ENCODE peak calls at places on chromosomes 13 and 19, in six cellular contexts. Z, N, H, T, J and I are unnamed samples.

GRCh38 chr19:33794578-33795369 is 1.9 kb upstream of the KCTD15 start:
- DNase-seq in T (peak), Z (no peak), N (no peak), J (peak), H (no peak), I (no peak)

GRCh38 chr19:2462635-2463421 is 6.1 kb upstream of the LMNB2 start:
- DNase-seq in H (peak), J (peak), Z (peak), N (peak), T (peak), I (peak)

GRCh38 chr13:67078062-67078461 is 152.1 kb downstream of the PCDH9 start:
- DNase-seq in N (no peak), Z (no peak), H (no peak), J (no peak), T (no peak), I (no peak)

GRCh38 chr13:65894049-65894448 is 1336.1 kb downstream of the PCDH9 start:
- DNase-seq in H (no peak), J (no peak), Z (no peak), T (no peak), N (no peak), I (no peak)

GRCh38 chr13:23644527-23644926 is 74.3 kb downstream of the TNFRSF19 start:
- DNase-seq in J (no peak), Z (no peak), H (no peak), T (no peak), N (no peak), I (no peak)

GRCh38 chr19:2424686-2425621 is 2.4 kb downstream of the TIMM13 start:
- DNase-seq in T (no peak), N (no peak), H (peak), Z (peak), J (no peak), I (peak)

GRCh38 chr13:113547248-113547971 is 37.1 kb upstream of the TFDP1 start:
- DNase-seq in T (no peak), J (peak), H (no peak), N (peak), Z (peak), I (peak)

GRCh38 chr19:51547397-51548212 is 16.1 kb upstream of the SIGLEC6 start:
- DNase-seq in J (no peak), T (no peak), N (no peak), Z (peak), H (no peak), I (no peak)

GRCh38 chr13:99028890-99029289 is 51.0 kb upstream of the DOCK9 start:
- DNase-seq in N (no peak), J (no peak), H (no peak), T (no peak), Z (no peak), I (no peak)

GRCh38 chr13:31012285-31013024 is 80.0 kb downstream of the TEX26 start:
- DNase-seq in J (no peak), N (no peak), T (no peak), Z (peak), H (no peak), I (no peak)

GRCh38 chr19:27793128-27793643 is 1419.8 kb downstream of the UQCRFS1 start:
- DNase-seq in J (peak), Z (peak), N (peak), T (peak), H (peak), I (peak)

GRCh38 chr19:10339977-10340376 is 553 bp upstream of the ICAM3 start:
- DNase-seq in H (no peak), T (no peak), Z (no peak), N (no peak), J (no peak), I (no peak)

GRCh38 chr19:10343495-10343894 is 4.1 kb upstream of the ICAM3 start:
- DNase-seq in Z (no peak), T (no peak), H (no peak), J (no peak), N (no peak), I (no peak)

GRCh38 chr19:10338940-10339339 is 484 bp downstream of the ICAM3 start:
- DNase-seq in H (no peak), N (no peak), Z (no peak), J (no peak), T (no peak), I (no peak)

GRCh38 chr19:10335149-10336053 is 2.1 kb upstream of the RAVER1 start:
- DNase-seq in J (no peak), N (no peak), Z (no peak), H (no peak), T (peak), I (no peak)

DNA sequence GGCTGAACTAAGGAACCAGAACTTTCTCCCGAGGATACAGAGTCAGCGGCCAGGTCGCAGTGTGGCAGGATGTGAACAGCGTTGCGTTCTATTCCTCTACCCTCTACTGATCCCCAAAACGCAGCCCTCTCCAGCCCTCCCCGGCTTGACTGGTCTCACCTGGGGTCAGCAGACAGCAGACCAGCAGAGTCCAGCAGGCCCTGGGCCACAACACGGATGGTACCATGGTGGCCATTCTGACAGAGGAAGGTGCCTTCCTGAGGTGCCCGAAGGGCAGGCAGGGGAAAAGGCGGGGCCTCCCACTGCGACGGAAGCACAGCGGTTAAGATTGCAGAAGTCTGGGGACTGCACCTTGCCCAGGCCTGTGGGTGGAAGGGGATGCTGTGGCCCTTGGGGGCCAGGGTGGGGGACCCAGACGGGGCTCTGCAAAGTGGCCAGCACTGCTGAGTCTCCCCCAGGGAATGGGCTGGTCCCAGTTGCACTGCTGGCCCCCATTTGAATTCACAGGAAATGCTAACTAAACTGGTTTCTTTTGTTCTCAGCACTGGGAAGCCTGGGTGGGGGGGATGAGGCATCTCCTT is at the start of gene ICAM3:
- DNase-seq in N (peak), J (no peak), H (no peak), T (no peak), Z (no peak), I (no peak)
- TF ChIP-seq POLR2A in N (no peak), J (no peak), H (no peak), T (no peak), Z (no peak), I (no peak)

DNA sequence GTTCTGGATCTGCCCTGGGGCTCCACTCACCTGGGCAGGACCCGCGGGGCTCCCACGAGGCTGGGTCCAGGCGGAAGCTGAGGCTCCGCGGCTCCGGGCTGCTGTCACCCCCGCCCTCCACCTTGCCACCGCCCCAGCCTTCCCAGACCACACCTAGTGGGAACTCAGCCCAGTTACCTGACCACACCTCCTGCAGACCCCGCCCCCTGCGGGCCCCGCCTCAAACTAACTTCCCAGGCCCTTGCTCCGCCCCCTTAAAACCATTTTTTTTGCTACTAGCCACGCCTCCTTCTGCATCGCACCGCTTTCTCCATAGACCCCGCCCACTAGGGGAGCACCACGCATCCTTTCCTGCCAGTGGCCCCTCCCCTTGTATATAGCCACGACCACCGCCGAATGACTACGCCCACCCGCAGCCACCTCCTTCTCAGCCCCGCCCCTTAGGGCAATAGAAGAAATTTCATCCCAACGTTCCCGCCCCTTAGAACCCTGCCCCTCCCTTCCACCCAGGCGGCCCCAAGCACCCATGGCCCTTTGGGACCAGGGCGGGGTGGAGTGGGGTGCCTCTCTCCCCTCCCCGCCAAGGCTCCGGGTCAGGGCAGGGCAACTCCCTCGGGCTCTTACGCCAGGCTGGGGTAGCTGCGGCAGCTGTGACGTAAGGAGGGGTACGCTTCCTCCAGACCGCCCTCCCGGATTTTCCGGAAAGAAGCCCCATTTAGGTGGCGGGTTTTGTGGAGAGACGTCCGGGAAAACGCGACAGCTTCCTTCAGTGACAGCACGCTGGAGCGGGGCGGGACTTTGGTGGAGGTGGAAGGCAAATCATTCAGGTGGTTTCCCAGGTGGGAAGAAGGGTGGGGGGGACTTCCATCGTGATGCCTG is at the start of gene SH2D3A:
- DNase-seq in Z (peak), T (peak), N (peak), H (no peak), J (peak), I (peak)
- H3K27ac ChIP-seq in Z (no peak), T (peak), N (peak), H (no peak), J (peak), I (peak)

GRCh38 chr19:49799798-49800376 is 13.2 kb downstream of the FUZ start:
- DNase-seq in T (no peak), N (no peak), Z (no peak), J (no peak), H (no peak), I (no peak)
- TF ChIP-seq CTCF in T (no peak), N (no peak), Z (peak), J (no peak), H (no peak), I (no peak)

GRCh38 chr13:21668665-21669599 is 1.9 kb upstream of the FGF9 start:
- DNase-seq in J (peak), Z (no peak), N (peak), T (peak), H (peak), I (peak)
- TF ChIP-seq POLR2A in J (no peak), Z (no peak), N (no peak), T (no peak), H (peak), I (no peak)

GRCh38 chr19:4471400-4472173 is 510 bp upstream of the HDGFL2 start:
- DNase-seq in N (peak), H (peak), Z (peak), J (peak), T (peak), I (peak)
- H3K27ac ChIP-seq in N (peak), H (peak), Z (peak), J (peak), T (peak), I (peak)

GRCh38 chr13:21034602-21035190 is 26.7 kb downstream of the LATS2 start:
- DNase-seq in N (no peak), J (no peak), Z (peak), T (no peak), H (peak), I (no peak)
- TF ChIP-seq CTCF in N (no peak), J (peak), Z (peak), T (no peak), H (no peak), I (no peak)

GRCh38 chr19:343941-344624 is 513 bp downstream of the MIER2 start:
- DNase-seq in Z (peak), N (no peak), H (no peak), T (peak), J (peak), I (peak)

GRCh38 chr19:342801-343421 is 1.7 kb downstream of the MIER2 start:
- DNase-seq in J (peak), N (peak), T (peak), H (peak), Z (peak), I (peak)

GRCh38 chr19:343451-343931 is 1.1 kb downstream of the MIER2 start:
- DNase-seq in Z (peak), N (no peak), J (peak), T (no peak), H (no peak), I (no peak)

GRCh38 chr19:345320-345879 is 804 bp upstream of the MIER2 start:
- DNase-seq in N (no peak), T (no peak), H (no peak), J (peak), Z (no peak), I (no peak)

DNA sequence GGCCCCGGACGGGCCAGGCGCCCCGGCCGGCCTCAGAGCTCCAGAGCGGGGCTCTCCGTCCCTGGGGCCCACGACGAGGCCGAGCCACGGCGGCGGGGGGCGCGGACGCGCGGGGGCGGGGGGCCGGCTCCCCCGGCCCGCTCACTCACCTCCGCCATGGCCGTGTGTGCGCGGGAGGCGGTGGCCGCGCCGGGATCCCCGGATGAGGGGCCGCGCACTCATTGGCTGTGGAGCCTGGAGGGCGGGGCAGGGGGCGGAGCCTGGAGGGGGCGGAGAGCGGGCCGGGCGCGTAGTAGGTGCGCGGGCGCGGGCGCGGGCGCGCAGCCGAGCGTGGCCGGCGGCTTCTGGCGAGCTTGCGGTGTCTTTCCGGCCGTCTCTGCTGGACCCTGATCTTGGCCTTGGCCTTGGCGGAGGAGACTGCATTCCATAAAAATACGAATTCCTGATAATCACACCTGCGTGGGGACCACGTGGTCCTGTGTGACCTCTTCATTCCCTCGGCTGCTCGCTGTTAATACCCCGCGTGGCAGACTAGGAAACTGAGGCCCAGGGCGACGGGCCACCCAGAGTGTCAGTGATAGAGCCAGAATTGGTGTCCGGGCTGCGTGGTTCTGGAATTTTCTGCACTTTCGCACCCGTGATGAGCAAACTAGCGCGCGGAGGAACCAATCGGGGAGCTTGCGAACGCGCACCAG is at the start of gene MIER2:
- DNase-seq in T (peak), Z (peak), N (peak), J (peak), H (peak), I (peak)
- TF ChIP-seq POLR2A in T (peak), Z (no peak), N (no peak), J (peak), H (no peak), I (no peak)

DNA sequence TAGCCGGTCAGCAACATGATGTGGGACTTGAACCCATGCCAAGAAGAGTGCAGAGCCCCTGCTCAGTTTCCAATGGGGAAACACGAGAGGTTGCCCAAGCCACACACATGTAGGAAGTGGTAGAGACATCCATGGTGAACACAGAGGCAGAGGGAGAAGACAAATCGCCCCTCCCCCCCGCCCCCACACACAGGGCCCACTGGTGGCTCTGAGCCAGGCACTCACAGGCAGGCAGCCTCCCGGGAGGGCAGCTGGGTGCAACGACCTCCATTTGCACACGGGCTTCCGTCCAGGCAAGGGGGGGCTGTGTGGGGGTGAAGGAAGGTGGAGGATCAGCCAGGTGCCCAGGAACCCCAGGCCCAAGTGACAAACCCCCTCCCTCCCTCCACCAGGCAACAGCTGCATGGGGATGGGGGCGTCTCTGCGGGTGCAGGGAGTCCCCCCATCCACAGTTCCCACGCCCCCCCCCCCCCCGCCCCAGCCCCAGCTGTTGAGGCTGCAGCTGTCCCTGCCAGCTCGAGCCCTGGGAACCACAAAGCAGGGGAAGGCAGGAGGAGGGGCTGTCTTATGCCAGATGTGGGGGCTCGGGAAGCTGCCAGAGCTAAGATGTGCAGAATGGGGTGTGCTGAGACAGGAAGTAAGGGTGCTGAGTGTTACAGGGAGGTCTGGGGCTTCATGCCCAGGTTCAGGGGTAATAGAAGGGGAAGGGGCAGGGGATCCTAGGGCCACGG is 3.4 kb downstream of the NOTCH3 start:
- DNase-seq in J (no peak), T (no peak), Z (no peak), N (no peak), H (no peak), I (peak)
- H3K27ac ChIP-seq in J (peak), T (no peak), Z (no peak), N (peak), H (no peak), I (peak)